ENCODE peak calls at places on chromosomes 12 and 14, in four cellular contexts. R is spleen, I is thoracic aorta, E is OCI-LY7. H is an unnamed sample.

GRCh38 chr12:26113194-26113654 is 11.6 kb downstream of the BHLHE41 start:
- DNase-seq in R (no peak), I (no peak), E (no peak), H (no peak)

GRCh38 chr12:22657538-22657937 is 32.6 kb downstream of the ETNK1 start:
- DNase-seq in R (no peak), I (no peak), E (no peak), H (no peak)

GRCh38 chr12:69464433-69464832 is 5.8 kb upstream of the FRS2 start:
- DNase-seq in R (no peak), I (no peak), E (no peak), H (no peak)

GRCh38 chr12:539540-540310 is 80.0 kb downstream of the B4GALNT3 start:
- DNase-seq in R (no peak), I (no peak), E (no peak), H (no peak)

GRCh38 chr12:33304176-33304575 is 135.4 kb downstream of the SYT10 start:
- DNase-seq in R (no peak), I (no peak), E (no peak), H (no peak)

GRCh38 chr14:34804933-34805332 is 70.2 kb downstream of the BAZ1A start:
- DNase-seq in R (no peak), I (no peak), E (no peak), H (no peak)

GRCh38 chr12:68812553-68813241 is 4.7 kb downstream of the MDM2 start:
- DNase-seq in R (no peak), I (no peak), E (no peak), H (no peak)

GRCh38 chr12:106296179-106296877 is 6.2 kb upstream of the TCP11L2 start:
- DNase-seq in R (no peak), I (no peak), E (no peak), H (peak; percentile 85)

GRCh38 chr12:111408116-111408440 is 2.4 kb downstream of the SH2B3 start:
- DNase-seq in R (no peak), I (no peak), E (no peak), H (no peak)

GRCh38 chr14:94575730-94576585 is 5.3 kb upstream of the SERPINA5 start:
- DNase-seq in R (no peak), I (no peak), E (no peak), H (no peak)

GRCh38 chr14:58243790-58244555 is 670 bp upstream of the PSMA3 start:
- DNase-seq in R (no peak), I (no peak), E (peak; percentile 23), H (no peak)

GRCh38 chr12:111046896-111047295 is 126.5 kb upstream of the MYL2 start:
- DNase-seq in R (peak; percentile 59), I (no peak), E (no peak), H (no peak)

GRCh38 chr12:34396861-34397590 is 374.7 kb downstream of the ALG10 start:
- DNase-seq in R (peak; percentile 41), I (no peak), E (no peak), H (no peak)

GRCh38 chr12:4742421-4742970 is 22.3 kb downstream of the GALNT8 start:
- DNase-seq in R (no peak), I (no peak), E (no peak), H (no peak)

GRCh38 chr12:56020437-56021189 is at the start of gene IKZF4:
- DNase-seq in R (no peak), I (no peak), E (no peak), H (peak; percentile 85)

GRCh38 chr14:72711936-72712335 is 182.0 kb downstream of the DPF3 start:
- DNase-seq in R (no peak), I (no peak), E (no peak), H (no peak)

GRCh38 chr12:9673404-9674225 is 4.1 kb downstream of the CLEC2D start:
- DNase-seq in R (peak; percentile 83), I (no peak), E (peak; percentile 43), H (peak; percentile 91)

GRCh38 chr14:67467134-67467533 is 21.4 kb downstream of the TMEM229B start:
- DNase-seq in R (no peak), I (no peak), E (no peak), H (no peak)

GRCh38 chr12:69096669-69097364 is 142.6 kb upstream of the CPSF6 start:
- DNase-seq in R (no peak), I (no peak), E (no peak), H (no peak)

GRCh38 chr12:75086086-75087038 is 123.3 kb downstream of the KCNC2 start:
- DNase-seq in R (no peak), I (no peak), E (no peak), H (peak; percentile 29)

GRCh38 chr12:49000346-49000745 is 1.2 kb upstream of the DDN start:
- DNase-seq in R (no peak), I (no peak), E (no peak), H (no peak)

GRCh38 chr14:104636131-104636530 is 31.6 kb upstream of the TMEM179 start:
- DNase-seq in R (no peak), I (no peak), E (no peak), H (no peak)

GRCh38 chr12:14239350-14239934 is 126.0 kb upstream of the ATF7IP start:
- DNase-seq in R (no peak), I (no peak), E (peak; percentile 75), H (peak; percentile 74)

GRCh38 chr14:66074546-66074945 is 411.6 kb upstream of the CCDC196 start:
- DNase-seq in R (no peak), I (no peak), E (no peak), H (no peak)

GRCh38 chr12:7756993-7757392 is 8.0 kb upstream of the NANOGNB start:
- DNase-seq in R (no peak), I (no peak), E (no peak), H (no peak)

GRCh38 chr12:67370979-67371378 is 101.8 kb downstream of the CAND1 start:
- DNase-seq in R (no peak), I (no peak), E (no peak), H (no peak)

GRCh38 chr14:74950795-74951442 is 4.5 kb downstream of the PGF start:
- DNase-seq in R (peak; percentile 46), I (no peak), E (no peak), H (peak; percentile 72)

GRCh38 chr14:75428230-75429104 is 645 bp downstream of the JDP2 start:
- DNase-seq in R (peak; percentile 90), I (no peak), E (peak; percentile 45), H (no peak)

GRCh38 chr14:71142375-71143038 is 235.2 kb downstream of the PCNX1 start:
- DNase-seq in R (no peak), I (no peak), E (peak; percentile 51), H (peak; percentile 86)

GRCh38 chr12:52942056-52942913 is 6.6 kb upstream of the KRT18 start:
- DNase-seq in R (no peak), I (no peak), E (no peak), H (no peak)

GRCh38 chr12:79366374-79366773 is 324.4 kb downstream of the PAWR start:
- DNase-seq in R (no peak), I (no peak), E (no peak), H (no peak)

GRCh38 chr12:65791400-65791799 is 32.9 kb upstream of the HMGA2 start:
- DNase-seq in R (no peak), I (no peak), E (no peak), H (no peak)

GRCh38 chr12:84508325-84508861 is 404.2 kb downstream of the SLC6A15 start:
- DNase-seq in R (no peak), I (no peak), E (no peak), H (peak; percentile 42)

GRCh38 chr14:99289394-99290189 is 17.6 kb upstream of the BCL11B start:
- DNase-seq in R (no peak), I (no peak), E (no peak), H (no peak)

GRCh38 chr12:124747426-124748161 is 116.1 kb downstream of the SCARB1 start:
- DNase-seq in R (no peak), I (no peak), E (no peak), H (peak; percentile 95)

GRCh38 chr14:89576960-89577359 is 159.9 kb upstream of the FOXN3 start:
- DNase-seq in R (no peak), I (no peak), E (no peak), H (no peak)
- H3K4me3 ChIP-seq in R (peak overlapping the region; percentile 11), I (peak overlapping the region; percentile 56), E (no peak overlapping the region), H (no peak overlapping the region)

GRCh38 chr12:104793968-104794367 is 164.1 kb downstream of the SLC41A2 start:
- DNase-seq in R (no peak), I (no peak), E (no peak), H (no peak)
- TF ChIP-seq CTCF in R (no peak), I (no peak), E (no peak), H (no peak)

GRCh38 chr14:101880016-101880297 is 84.4 kb upstream of the DYNC1H1 start:
- DNase-seq in R (no peak), I (no peak), E (no peak), H (no peak)
- H3K4me3 ChIP-seq in R (no peak overlapping the region), I (no peak overlapping the region), E (no peak overlapping the region), H (no peak overlapping the region)

DNA sequence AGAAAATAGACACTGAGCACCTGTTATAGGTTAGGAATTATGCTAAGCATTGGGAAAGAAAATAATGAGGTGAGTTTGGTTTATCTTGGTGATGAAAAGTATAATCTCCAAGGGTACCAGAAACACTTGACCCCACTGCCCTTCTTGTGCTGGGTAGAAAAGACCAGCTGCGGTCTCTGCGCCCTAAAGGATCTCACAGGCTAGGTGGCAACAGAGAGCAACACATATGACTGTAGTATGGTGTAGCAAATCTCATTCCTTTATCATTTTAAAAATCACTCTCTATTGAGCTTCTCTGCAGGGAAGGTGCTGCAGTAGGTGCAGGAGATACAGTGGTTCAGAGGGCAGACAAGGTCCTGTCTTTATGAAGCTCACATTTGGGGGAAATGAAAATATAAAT is 26.1 kb downstream of the NRXN3 start:
- DNase-seq in R (no peak), I (no peak), E (no peak), H (no peak)
- TF ChIP-seq CTCF in R (no peak), I (no peak), E (peak; percentile 27), H (no peak)

GRCh38 chr12:113524495-113524894 is 52.8 kb upstream of the LHX5 start:
- DNase-seq in R (no peak), I (no peak), E (no peak), H (no peak)

GRCh38 chr12:113515082-113515856 is 43.6 kb upstream of the LHX5 start:
- DNase-seq in R (no peak), I (no peak), E (no peak), H (no peak)

GRCh38 chr12:113514602-113515001 is 42.9 kb upstream of the LHX5 start:
- DNase-seq in R (no peak), I (no peak), E (no peak), H (no peak)

GRCh38 chr12:113525066-113525465 is 53.4 kb upstream of the LHX5 start:
- DNase-seq in R (no peak), I (no peak), E (no peak), H (no peak)

DNA sequence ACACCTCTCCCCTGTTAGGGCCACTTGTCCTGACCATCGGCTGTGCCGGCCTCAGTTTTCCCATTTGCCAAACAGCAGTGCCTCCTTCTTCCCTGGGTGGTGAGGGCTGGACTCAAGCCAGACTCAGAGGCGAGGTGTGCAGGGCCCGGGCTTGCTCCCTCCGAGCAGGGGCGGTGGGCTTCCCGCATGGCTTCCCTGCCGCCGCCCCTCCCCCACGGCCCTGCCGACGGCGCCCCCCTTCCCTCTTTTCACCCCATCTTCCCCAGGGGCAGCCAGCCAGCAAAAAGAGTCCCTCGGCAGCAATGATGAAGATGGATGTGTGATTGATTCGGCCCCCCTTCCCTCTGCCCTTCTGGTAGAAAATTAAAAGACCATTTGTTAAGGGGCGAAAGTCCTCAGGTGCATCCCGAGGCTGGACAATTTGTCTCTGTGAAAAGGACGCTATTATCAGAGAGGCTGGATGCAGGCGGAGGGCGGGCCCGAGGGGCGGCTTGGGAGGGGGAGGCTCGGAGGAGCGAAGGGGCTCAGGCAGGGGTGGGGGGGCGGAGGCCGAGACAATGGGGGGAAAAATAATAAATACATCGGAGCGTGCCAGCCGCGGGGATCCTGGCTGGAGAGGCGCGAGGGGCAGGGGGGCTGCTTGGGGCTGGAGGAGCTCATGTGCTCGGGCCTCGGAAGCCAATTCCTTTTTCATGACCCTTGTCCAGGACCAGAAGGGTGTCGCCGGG is 48.0 kb upstream of the LHX5 start:
- DNase-seq in R (no peak), I (no peak), E (no peak), H (no peak)
- H3K4me3 ChIP-seq in R (no peak overlapping the region), I (no peak overlapping the region), E (no peak overlapping the region), H (no peak overlapping the region)

H was measured in fibroblast of villous mesenchyme.